ENCODE peak calls at places on chromosomes 2 and 18, in eight cellular contexts. O, R, H, Y, C, X, F and N are unnamed samples.

GRCh38 chr2:119426801-119427395 is 4.8 kb upstream of the TMEM37 start:
- DNase-seq in O (peak), R (no peak), H (no peak), Y (peak), C (no peak), X (peak), F (peak), N (no peak)

GRCh38 chr2:239003933-239004636 is 156.2 kb downstream of the TWIST2 start:
- DNase-seq in O (no peak), R (no peak), H (no peak), Y (peak), C (no peak), X (no peak), F (no peak), N (no peak)

GRCh38 chr2:51846796-51847195 is 814.9 kb upstream of the NRXN1 start:
- DNase-seq in O (no peak), R (no peak), H (no peak), Y (no peak), C (no peak), X (no peak), F (no peak), N (no peak)

GRCh38 chr2:207933396-207934045 is 91.8 kb downstream of the PLEKHM3 start:
- DNase-seq in O (no peak), R (no peak), H (no peak), Y (no peak), C (peak), X (peak), F (no peak), N (no peak)

GRCh38 chr18:74963820-74964446 is 245.0 kb downstream of the PTGR3 start:
- DNase-seq in O (no peak), R (peak), H (no peak), Y (no peak), C (peak), X (no peak), F (peak), N (no peak)

GRCh38 chr18:10588975-10589374 is 63.1 kb downstream of the NAPG start:
- DNase-seq in O (no peak), R (no peak), H (no peak), Y (no peak), C (no peak), X (no peak), F (no peak), N (no peak)

GRCh38 chr18:57440331-57441101 is 5.3 kb downstream of the ONECUT2 start:
- DNase-seq in O (no peak), R (no peak), H (no peak), Y (no peak), C (peak), X (no peak), F (no peak), N (no peak)

GRCh38 chr2:207930747-207931146 is 94.6 kb downstream of the PLEKHM3 start:
- DNase-seq in O (no peak), R (no peak), H (no peak), Y (no peak), C (peak), X (no peak), F (peak), N (no peak)

GRCh38 chr2:85002534-85002933 is 31.6 kb downstream of the KCMF1 start:
- DNase-seq in O (no peak), R (no peak), H (no peak), Y (no peak), C (no peak), X (no peak), F (no peak), N (no peak)

GRCh38 chr18:36561046-36561445 is 263.5 kb downstream of the FHOD3 start:
- DNase-seq in O (no peak), R (no peak), H (no peak), Y (no peak), C (no peak), X (no peak), F (no peak), N (no peak)

GRCh38 chr18:62781893-62782292 is 66.6 kb downstream of the PHLPP1 start:
- DNase-seq in O (no peak), R (no peak), H (no peak), Y (no peak), C (peak), X (peak), F (no peak), N (no peak)

GRCh38 chr18:48827321-48828200 is 123.2 kb downstream of the SMAD7 start:
- DNase-seq in O (peak), R (no peak), H (no peak), Y (peak), C (peak), X (no peak), F (no peak), N (no peak)

GRCh38 chr2:63990072-63990471 is 29.2 kb downstream of the VPS54 start:
- DNase-seq in O (no peak), R (no peak), H (no peak), Y (no peak), C (peak), X (no peak), F (no peak), N (no peak)

GRCh38 chr2:193988784-193989183 is 1668.2 kb upstream of the SLC39A10 start:
- DNase-seq in O (no peak), R (no peak), H (no peak), Y (no peak), C (no peak), X (no peak), F (no peak), N (no peak)

GRCh38 chr2:236638707-236639106 is 69.1 kb downstream of the ACKR3 start:
- DNase-seq in O (peak), R (no peak), H (no peak), Y (peak), C (no peak), X (no peak), F (no peak), N (no peak)

GRCh38 chr2:175309799-175310198 is 128.3 kb upstream of the ATP5MC3 start:
- DNase-seq in O (no peak), R (no peak), H (no peak), Y (no peak), C (peak), X (no peak), F (no peak), N (no peak)

GRCh38 chr18:9516437-9517064 is 41.2 kb downstream of the RALBP1 start:
- DNase-seq in O (no peak), R (no peak), H (no peak), Y (no peak), C (peak), X (no peak), F (no peak), N (no peak)

GRCh38 chr2:156322103-156322671 is 10.3 kb downstream of the NR4A2 start:
- DNase-seq in O (no peak), R (no peak), H (no peak), Y (no peak), C (no peak), X (no peak), F (no peak), N (no peak)

GRCh38 chr18:70380915-70381896 is 92.4 kb downstream of the SOCS6 start:
- DNase-seq in O (no peak), R (no peak), H (no peak), Y (no peak), C (peak), X (peak), F (no peak), N (no peak)

GRCh38 chr2:22817197-22817596 is 567.8 kb upstream of the KLHL29 start:
- DNase-seq in O (no peak), R (no peak), H (no peak), Y (no peak), C (no peak), X (peak), F (no peak), N (no peak)

GRCh38 chr2:39492095-39492590 is 55.1 kb upstream of the MAP4K3 start:
- DNase-seq in O (no peak), R (peak), H (no peak), Y (no peak), C (no peak), X (no peak), F (no peak), N (no peak)

GRCh38 chr2:225864394-225864793 is 464.9 kb downstream of the NYAP2 start:
- DNase-seq in O (no peak), R (no peak), H (no peak), Y (no peak), C (no peak), X (no peak), F (no peak), N (no peak)

GRCh38 chr2:24214880-24215279 is 40.0 kb downstream of the FAM228A start:
- DNase-seq in O (no peak), R (no peak), H (no peak), Y (no peak), C (no peak), X (no peak), F (no peak), N (no peak)

GRCh38 chr2:15890936-15891905 is 49.1 kb upstream of the MYCN start:
- DNase-seq in O (no peak), R (no peak), H (no peak), Y (no peak), C (peak), X (peak), F (no peak), N (no peak)

GRCh38 chr2:1504311-1504750 is 91.1 kb downstream of the TPO start:
- DNase-seq in O (no peak), R (no peak), H (no peak), Y (no peak), C (no peak), X (no peak), F (no peak), N (no peak)

GRCh38 chr2:236628981-236629605 is 59.5 kb downstream of the ACKR3 start:
- DNase-seq in O (peak), R (no peak), H (no peak), Y (peak), C (no peak), X (no peak), F (no peak), N (no peak)

GRCh38 chr2:239716536-239717318 is 308.4 kb downstream of the NDUFA10 start:
- DNase-seq in O (no peak), R (no peak), H (no peak), Y (peak), C (no peak), X (no peak), F (no peak), N (no peak)

GRCh38 chr18:3623769-3624545 is 174.0 kb downstream of the TGIF1 start:
- DNase-seq in O (peak), R (peak), H (peak), Y (peak), C (peak), X (peak), F (peak), N (no peak)

GRCh38 chr2:222318026-222318711 is 19.4 kb upstream of the PAX3 start:
- DNase-seq in O (peak), R (peak), H (peak), Y (no peak), C (peak), X (no peak), F (no peak), N (no peak)

GRCh38 chr18:50819027-50819726 is 639 bp downstream of the MRO start:
- DNase-seq in O (peak), R (no peak), H (peak), Y (peak), C (peak), X (no peak), F (peak), N (no peak)

GRCh38 chr2:140869107-140869506 is 1261.7 kb downstream of the LRP1B start:
- DNase-seq in O (no peak), R (no peak), H (no peak), Y (no peak), C (no peak), X (no peak), F (no peak), N (no peak)

GRCh38 chr2:137228566-137228965 is 463.2 kb downstream of the THSD7B start:
- DNase-seq in O (no peak), R (peak), H (no peak), Y (no peak), C (no peak), X (no peak), F (no peak), N (no peak)

GRCh38 chr2:185608799-185609198 is 129.8 kb upstream of the FSIP2 start:
- DNase-seq in O (no peak), R (no peak), H (no peak), Y (no peak), C (no peak), X (no peak), F (no peak), N (no peak)
- TF ChIP-seq CTCF in O (no peak), R (peak), H (peak), Y (no peak), C (no peak), X (no peak), F (no peak), N (no peak)

DNA sequence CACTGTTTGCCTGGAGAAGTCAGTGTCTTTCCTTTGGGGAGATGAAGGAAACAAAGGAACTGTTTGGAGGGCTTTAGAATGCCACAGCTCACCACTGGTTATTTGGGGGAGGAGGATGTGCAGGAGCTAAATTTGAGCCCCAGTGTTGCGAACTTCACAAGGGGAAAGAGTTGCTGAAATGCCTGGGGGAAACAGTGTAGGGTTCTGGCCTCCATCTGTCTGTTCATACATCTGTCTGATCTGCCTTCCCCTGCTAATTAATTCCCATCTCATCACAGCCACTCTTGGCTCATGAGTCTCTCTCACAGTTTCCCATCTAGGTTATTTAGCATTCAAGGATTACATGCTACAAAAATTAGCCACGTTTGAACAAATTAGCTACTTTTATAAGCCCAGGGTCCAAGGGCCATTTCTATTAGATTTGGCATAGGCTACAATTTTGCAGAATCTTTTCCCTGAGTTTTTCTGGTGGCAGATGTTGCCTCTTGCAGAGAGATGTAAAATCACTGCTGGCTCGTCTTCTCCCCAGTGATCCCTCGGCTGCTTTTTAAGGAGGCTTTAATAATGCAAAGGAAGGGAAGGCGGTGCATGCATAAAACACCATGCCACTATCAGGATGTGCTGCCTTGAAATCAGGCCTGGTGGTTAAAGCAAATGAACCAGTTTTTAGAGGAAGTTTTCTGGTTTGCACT is 35.1 kb downstream of the ADD2 start:
- DNase-seq in O (no peak), R (no peak), H (no peak), Y (no peak), C (peak), X (no peak), F (no peak), N (no peak)
- H3K27ac ChIP-seq in O (no peak), R (no peak), H (no peak), Y (no peak), C (peak), X (no peak), F (no peak), N (no peak)

DNA sequence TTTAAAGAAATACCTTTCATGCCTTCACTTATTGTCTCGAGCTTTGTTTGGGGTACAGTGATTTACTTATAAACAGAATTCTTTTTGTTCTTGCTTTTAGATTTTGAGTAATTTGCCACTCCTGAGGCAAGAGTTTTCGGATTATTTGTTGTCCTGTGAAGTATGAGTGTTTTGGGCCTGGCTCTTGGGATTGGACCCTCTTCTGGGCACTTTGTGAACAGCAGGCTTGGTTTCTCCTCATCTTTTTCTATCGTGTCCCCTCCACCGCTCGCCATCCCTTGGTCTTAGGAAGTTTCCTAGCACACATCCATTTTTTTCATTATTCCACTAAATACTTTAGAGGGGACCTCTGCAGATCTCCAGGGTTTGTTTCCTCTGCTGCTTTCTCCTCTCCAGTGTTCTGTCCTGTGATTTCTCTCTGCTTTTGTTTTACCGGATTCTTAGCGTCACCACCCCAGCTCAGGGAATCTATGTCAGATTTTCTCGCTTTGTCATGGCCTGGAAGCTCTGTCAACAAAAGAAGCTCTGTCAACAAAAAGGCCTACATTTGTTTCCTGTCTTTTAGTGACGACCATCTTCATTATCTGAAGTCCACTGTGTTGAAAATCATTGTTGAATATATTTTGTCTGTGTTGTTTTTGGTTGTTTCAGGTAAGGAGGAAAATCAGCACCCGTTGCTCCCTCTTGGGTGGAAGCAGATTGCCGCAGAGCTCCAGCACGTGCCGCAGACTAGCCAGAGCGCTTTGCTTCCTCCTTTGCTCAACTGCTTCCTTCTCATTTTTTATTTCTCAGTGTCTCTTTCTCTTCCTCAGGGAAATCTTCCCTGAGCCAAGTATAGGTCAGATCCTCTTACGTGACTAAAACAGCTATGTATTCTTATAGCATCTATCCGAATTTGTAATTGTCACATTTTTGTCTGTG is 27.8 kb downstream of the ANKRD62 start:
- DNase-seq in O (no peak), R (no peak), H (no peak), Y (no peak), C (peak), X (no peak), F (no peak), N (no peak)
- TF ChIP-seq CTCF in O (no peak), R (peak), H (peak), Y (no peak), C (peak), X (no peak), F (no peak), N (no peak)

GRCh38 chr2:233082222-233082933 is 22.2 kb downstream of the INPP5D start:
- DNase-seq in O (no peak), R (no peak), H (no peak), Y (peak), C (no peak), X (no peak), F (no peak), N (no peak)

GRCh38 chr2:233081731-233082221 is 21.6 kb downstream of the INPP5D start:
- DNase-seq in O (no peak), R (no peak), H (no peak), Y (peak), C (no peak), X (no peak), F (no peak), N (no peak)

GRCh38 chr2:233083782-233084181 is 23.6 kb downstream of the INPP5D start:
- DNase-seq in O (no peak), R (no peak), H (no peak), Y (no peak), C (no peak), X (no peak), F (no peak), N (no peak)

GRCh38 chr2:233084488-233084887 is 24.3 kb downstream of the INPP5D start:
- DNase-seq in O (no peak), R (no peak), H (peak), Y (peak), C (no peak), X (peak), F (peak), N (peak)

GRCh38 chr2:233082934-233083755 is 23.0 kb downstream of the INPP5D start:
- DNase-seq in O (no peak), R (no peak), H (no peak), Y (peak), C (no peak), X (no peak), F (no peak), N (no peak)
- H3K27ac ChIP-seq in O (no peak), R (no peak), H (peak), Y (peak), C (no peak), X (peak), F (peak), N (peak)

GRCh38 chr2:9857814-9858729 is 14.8 kb downstream of the TAF1B start:
- DNase-seq in O (no peak), R (no peak), H (no peak), Y (no peak), C (no peak), X (no peak), F (no peak), N (no peak)
- TF ChIP-seq CTCF in O (no peak), R (no peak), H (no peak), Y (no peak), C (no peak), X (no peak), F (no peak), N (no peak)

DNA sequence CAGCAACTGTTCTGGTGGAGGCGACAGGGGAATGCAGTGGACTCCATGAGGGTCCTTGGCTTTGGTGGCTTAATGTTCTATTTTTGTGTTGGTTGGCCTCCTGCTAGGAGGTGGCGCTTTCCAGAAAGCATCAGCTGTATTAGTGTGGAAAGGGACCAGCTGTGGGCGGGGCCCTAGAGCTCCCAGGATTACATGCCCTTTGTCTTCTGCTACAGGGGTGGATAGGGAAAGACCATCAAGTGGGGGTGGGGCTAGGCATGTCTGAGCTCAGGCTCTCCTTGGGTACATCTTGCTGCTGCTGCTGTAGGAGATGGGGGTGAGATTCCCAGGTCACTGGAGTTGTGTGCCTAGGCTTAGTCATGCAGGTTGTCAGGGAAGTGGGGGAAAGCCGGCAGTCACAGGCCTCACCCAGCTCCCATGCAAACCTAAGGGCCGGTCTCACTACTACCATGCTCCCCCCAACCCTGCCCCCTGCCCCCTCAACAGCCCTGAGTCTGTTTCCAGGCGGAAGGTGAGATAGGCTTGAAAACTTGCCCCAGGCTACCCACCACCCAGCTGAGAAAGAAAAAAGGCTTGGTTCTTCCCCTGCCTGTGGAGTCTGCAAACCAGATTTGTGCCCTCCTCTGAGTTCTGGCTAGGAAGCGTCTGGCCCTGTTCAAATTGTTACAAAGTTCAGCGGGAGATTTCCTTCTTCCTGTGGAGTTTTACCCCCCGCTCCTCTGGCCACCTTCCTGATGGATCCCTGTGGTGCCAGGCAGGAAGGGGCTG is 141.3 kb upstream of the LYPD1 start:
- DNase-seq in O (no peak), R (no peak), H (no peak), Y (no peak), C (no peak), X (no peak), F (no peak), N (no peak)
- H3K27ac ChIP-seq in O (no peak), R (no peak), H (no peak), Y (no peak), C (no peak), X (no peak), F (no peak), N (no peak)

GRCh38 chr18:32380559-32380958 is 90.1 kb downstream of the GAREM1 start:
- DNase-seq in O (no peak), R (no peak), H (no peak), Y (no peak), C (peak), X (no peak), F (no peak), N (no peak)
- TF ChIP-seq CTCF in O (no peak), R (no peak), H (no peak), Y (no peak), C (peak), X (no peak), F (no peak), N (no peak)

GRCh38 chr2:47499093-47499492 is 96.1 kb downstream of the MSH2 start:
- DNase-seq in O (no peak), R (no peak), H (no peak), Y (peak), C (no peak), X (no peak), F (no peak), N (no peak)

GRCh38 chr2:47504174-47504810 is 101.3 kb downstream of the MSH2 start:
- DNase-seq in O (no peak), R (no peak), H (no peak), Y (peak), C (no peak), X (no peak), F (no peak), N (no peak)

GRCh38 chr2:47503481-47504070 is 100.6 kb downstream of the MSH2 start:
- DNase-seq in O (no peak), R (no peak), H (no peak), Y (peak), C (no peak), X (no peak), F (no peak), N (no peak)

GRCh38 chr2:47499621-47500309 is 96.8 kb downstream of the MSH2 start:
- DNase-seq in O (no peak), R (no peak), H (no peak), Y (no peak), C (no peak), X (no peak), F (no peak), N (no peak)

GRCh38 chr2:47501374-47502200 is 98.6 kb downstream of the MSH2 start:
- DNase-seq in O (no peak), R (no peak), H (no peak), Y (no peak), C (no peak), X (no peak), F (no peak), N (no peak)
- H3K27ac ChIP-seq in O (no peak), R (no peak), H (no peak), Y (no peak), C (no peak), X (no peak), F (no peak), N (no peak)